ENCODE peak calls at places on chromosomes 7 and 10, in four cellular contexts. F, T, N and V are unnamed samples.

GRCh38 chr7:47181609-47182264 is 400.2 kb downstream of the TNS3 start:
- DNase-seq in N (no peak), F (no peak), T (no peak), V (no peak)

GRCh38 chr7:77665161-77665560 is 31.1 kb upstream of the RSBN1L start:
- DNase-seq in T (no peak), F (no peak), N (no peak), V (no peak)

GRCh38 chr7:100654908-100655831 is 1.1 kb downstream of the ACTL6B start:
- DNase-seq in T (no peak), F (no peak), N (peak), V (peak)

GRCh38 chr10:99520040-99520803 is 12.5 kb upstream of the NKX2-3 start:
- DNase-seq in F (no peak), N (no peak), T (peak), V (peak)

GRCh38 chr10:86419101-86419500 is 52.5 kb upstream of the GRID1 start:
- DNase-seq in T (no peak), F (no peak), N (no peak), V (no peak)

GRCh38 chr7:138008588-138009349 is 6.9 kb upstream of the CREB3L2 start:
- DNase-seq in N (peak), F (no peak), T (peak), V (peak)

GRCh38 chr10:56142092-56142728 is 218.8 kb downstream of the ZWINT start:
- DNase-seq in F (no peak), T (no peak), N (no peak), V (no peak)

GRCh38 chr10:133474833-133475734 is 21.3 kb downstream of the SCART1 start:
- DNase-seq in N (peak), T (no peak), F (no peak), V (peak)

GRCh38 chr7:94697671-94697994 is 41.7 kb upstream of the SGCE start:
- DNase-seq in F (no peak), N (no peak), T (no peak), V (no peak)

GRCh38 chr7:94701555-94701973 is 45.6 kb upstream of the SGCE start:
- DNase-seq in N (peak), F (peak), T (peak), V (peak)

GRCh38 chr7:94700926-94701554 is 45.1 kb upstream of the SGCE start:
- DNase-seq in T (no peak), F (no peak), N (no peak), V (no peak)

GRCh38 chr7:94696981-94697670 is 41.2 kb upstream of the SGCE start:
- DNase-seq in T (peak), N (peak), F (no peak), V (no peak)

GRCh38 chr7:94698275-94698674 is 42.3 kb upstream of the SGCE start:
- DNase-seq in F (no peak), T (peak), N (peak), V (no peak)
- H3K4me3 ChIP-seq in F (no peak), T (no peak), N (no peak), V (no peak)

GRCh38 chr10:128211064-128211504 is 84.9 kb upstream of the MKI67 start:
- DNase-seq in T (no peak), N (no peak), F (no peak), V (peak)
- H3K4me3 ChIP-seq in T (no peak), N (no peak), F (peak), V (peak)

GRCh38 chr7:146116452-146117219 is at the start of gene CNTNAP2:
- DNase-seq in T (peak), F (no peak), N (peak), V (peak)
- H3K4me3 ChIP-seq in T (peak), F (peak), N (peak), V (peak)

DNA sequence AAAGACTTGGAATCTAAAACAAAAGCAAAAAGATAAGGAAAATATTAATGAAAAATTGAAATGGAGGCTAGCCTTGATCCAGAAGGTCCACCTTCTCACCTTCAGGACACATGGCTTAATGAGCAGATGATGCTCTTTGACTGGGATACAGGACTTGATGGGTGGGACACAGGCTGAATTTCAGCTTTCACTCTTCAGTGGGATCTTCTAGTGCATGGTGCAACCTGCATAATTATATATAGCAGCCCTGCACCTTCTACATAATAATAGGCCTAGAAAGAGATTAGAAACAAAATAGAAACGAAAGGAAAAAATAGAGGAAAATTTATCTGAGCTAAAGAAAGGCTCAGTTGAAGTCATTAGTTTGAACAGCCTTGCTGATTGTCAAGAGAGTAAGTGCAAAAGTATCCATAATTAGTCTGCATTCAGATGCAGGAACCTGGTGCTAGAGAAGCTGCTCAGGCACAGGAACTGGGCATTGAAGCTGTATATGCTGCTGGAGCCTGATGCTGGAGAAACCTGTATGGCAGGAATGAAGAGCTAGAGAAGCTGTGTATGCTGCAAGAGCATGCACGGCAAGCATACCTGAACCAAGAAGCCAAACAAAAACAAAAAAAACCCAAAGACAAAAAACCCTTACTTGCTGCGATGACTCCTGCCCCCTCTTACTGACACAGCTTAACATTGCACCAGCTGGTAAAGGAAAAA is 19.4 kb downstream of the MKLN1 start:
- DNase-seq in F (peak), N (no peak), T (peak), V (no peak)
- H3K4me3 ChIP-seq in F (no peak), N (no peak), T (no peak), V (no peak)

DNA sequence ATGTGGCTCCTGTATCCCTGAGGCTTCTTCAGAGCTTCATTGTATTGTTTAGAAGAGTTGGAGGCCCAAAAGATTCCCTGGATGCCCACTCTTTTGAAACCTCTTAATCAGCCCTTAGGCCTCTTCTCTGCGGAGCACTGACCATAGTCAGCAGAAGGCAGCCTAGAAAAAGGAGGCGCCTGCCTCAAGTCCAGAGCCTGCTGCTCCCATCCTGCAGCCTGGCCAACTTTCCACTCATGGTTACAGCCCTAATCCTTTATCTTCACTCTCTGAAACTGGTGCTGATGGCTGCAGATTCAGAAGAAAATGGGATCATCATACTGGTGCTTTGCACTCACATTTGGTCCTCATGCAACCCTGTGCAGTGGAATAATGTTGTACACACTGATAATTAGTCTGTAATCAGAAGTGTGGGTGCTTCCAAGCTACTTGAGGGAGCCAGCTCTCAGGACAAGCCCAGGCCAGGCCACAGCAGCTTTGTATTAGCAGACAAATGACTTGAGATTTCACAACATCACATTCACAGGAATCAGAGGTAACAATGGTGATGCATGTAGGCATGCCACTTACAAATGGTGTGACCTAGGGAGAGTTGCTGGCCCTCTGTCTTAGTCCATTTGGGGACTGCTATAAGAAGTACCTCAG is 272.9 kb downstream of the GALNT17 start:
- DNase-seq in F (no peak), N (no peak), T (no peak), V (no peak)
- H3K4me3 ChIP-seq in F (no peak), N (no peak), T (no peak), V (no peak)

GRCh38 chr7:52114056-52114455 is 797.4 kb upstream of the COBL start:
- DNase-seq in T (no peak), N (no peak), F (no peak), V (no peak)
- H3K4me3 ChIP-seq in T (no peak), N (no peak), F (no peak), V (no peak)